ENCODE peak calls at places on chromosomes 7 and 10, in seven cellular contexts. G, W, Z, X, Y, B and D are unnamed samples.

GRCh38 chr10:122878799-122879338 is 512 bp downstream of the FAM24B start:
- DNase-seq in G (no peak), W (no peak), Z (no peak), X (peak; percentile 25), Y (no peak), B (no peak), D (peak; percentile 23)

GRCh38 chr7:73977626-73978618 is 50.1 kb upstream of the ELN start:
- DNase-seq in G (peak; percentile 39), W (no peak), Z (no peak), X (peak; percentile 70), Y (no peak), B (no peak), D (no peak)

GRCh38 chr10:13536674-13537366 is 8.0 kb upstream of the BEND7 start:
- DNase-seq in G (peak; percentile 56), W (peak; percentile 27), Z (peak; percentile 34), X (peak; percentile 50), Y (no peak), B (no peak), D (peak; percentile 41)

GRCh38 chr7:127678947-127679346 is 27.0 kb downstream of the SND1 start:
- DNase-seq in G (no peak), W (no peak), Z (peak; percentile 49), X (no peak), Y (no peak), B (peak; percentile 21), D (no peak)

GRCh38 chr10:101840741-101841453 is 2.7 kb downstream of the KCNIP2 start:
- DNase-seq in G (peak; percentile 85), W (peak; percentile 75), Z (peak; percentile 83), X (peak; percentile 73), Y (peak; percentile 81), B (peak; percentile 56), D (peak; percentile 88)

GRCh38 chr10:35517431-35518181 is 87.5 kb upstream of the GJD4 start:
- DNase-seq in G (no peak), W (no peak), Z (peak; percentile 23), X (peak; percentile 42), Y (no peak), B (no peak), D (peak; percentile 41)

GRCh38 chr10:131533846-131534526 is 222.5 kb upstream of the TCERG1L start:
- DNase-seq in G (no peak), W (no peak), Z (no peak), X (no peak), Y (no peak), B (no peak), D (no peak)

GRCh38 chr7:110388451-110388850 is 702.5 kb upstream of the LRRN3 start:
- DNase-seq in G (no peak), W (no peak), Z (no peak), X (no peak), Y (no peak), B (no peak), D (no peak)

GRCh38 chr10:8074881-8075280 is 20.4 kb downstream of the GATA3 start:
- DNase-seq in G (no peak), W (no peak), Z (no peak), X (no peak), Y (no peak), B (no peak), D (no peak)

GRCh38 chr7:92064414-92065029 is 69.8 kb downstream of the CYP51A1 start:
- DNase-seq in G (no peak), W (no peak), Z (no peak), X (no peak), Y (no peak), B (no peak), D (no peak)

GRCh38 chr10:43955002-43955596 is 306.4 kb upstream of the ZNF32 start:
- DNase-seq in G (no peak), W (no peak), Z (no peak), X (no peak), Y (no peak), B (no peak), D (no peak)

GRCh38 chr10:5830629-5831445 is 17.6 kb upstream of the GDI2 start:
- DNase-seq in G (no peak), W (no peak), Z (no peak), X (no peak), Y (no peak), B (no peak), D (no peak)

GRCh38 chr7:102248456-102249395 is 37.9 kb upstream of the SH2B2 start:
- DNase-seq in G (no peak), W (no peak), Z (no peak), X (no peak), Y (no peak), B (no peak), D (no peak)

GRCh38 chr7:150326657-150327268 is 3.4 kb upstream of the ACTR3C start:
- DNase-seq in G (no peak), W (no peak), Z (no peak), X (no peak), Y (no peak), B (no peak), D (no peak)

GRCh38 chr7:921581-922333 is 32.7 kb downstream of the ADAP1 start:
- DNase-seq in G (peak; percentile 44), W (peak; percentile 16), Z (no peak), X (no peak), Y (no peak), B (no peak), D (no peak)

GRCh38 chr10:69515699-69516547 is 57.3 kb downstream of the NEUROG3 start:
- DNase-seq in G (peak; percentile 75), W (no peak), Z (peak; percentile 66), X (peak; percentile 58), Y (no peak), B (peak; percentile 15), D (peak; percentile 74)

GRCh38 chr7:106793015-106793651 is 71.9 kb upstream of the PIK3CG start:
- DNase-seq in G (no peak), W (no peak), Z (peak; percentile 37), X (peak; percentile 19), Y (no peak), B (no peak), D (peak; percentile 18)

GRCh38 chr10:78062296-78062695 is 28.6 kb downstream of the RPS24 start:
- DNase-seq in G (no peak), W (no peak), Z (no peak), X (no peak), Y (no peak), B (no peak), D (no peak)

GRCh38 chr7:27420702-27421101 is 178.1 kb downstream of the EVX1 start:
- DNase-seq in G (no peak), W (no peak), Z (no peak), X (no peak), Y (no peak), B (no peak), D (no peak)

GRCh38 chr10:86374664-86375063 is 8.1 kb upstream of the GRID1 start:
- DNase-seq in G (no peak), W (no peak), Z (no peak), X (no peak), Y (no peak), B (no peak), D (no peak)

GRCh38 chr7:22730921-22731654 is 4.1 kb downstream of the IL6 start:
- DNase-seq in G (no peak), W (no peak), Z (peak; percentile 77), X (peak; percentile 88), Y (no peak), B (no peak), D (peak; percentile 76)

GRCh38 chr7:24756989-24757798 is at the start of gene GSDME:
- DNase-seq in G (peak; percentile 57), W (peak; percentile 78), Z (peak; percentile 71), X (peak; percentile 74), Y (no peak), B (peak; percentile 26), D (peak; percentile 76)

GRCh38 chr7:24756545-24756988 is 697 bp downstream of the GSDME start:
- DNase-seq in G (no peak), W (peak; percentile 61), Z (no peak), X (no peak), Y (no peak), B (no peak), D (no peak)

GRCh38 chr7:24755096-24755495 is 2.2 kb downstream of the GSDME start:
- DNase-seq in G (no peak), W (no peak), Z (no peak), X (no peak), Y (no peak), B (no peak), D (no peak)

GRCh38 chr7:24755541-24756416 is 1.5 kb downstream of the GSDME start:
- DNase-seq in G (no peak), W (no peak), Z (peak; percentile 58), X (peak; percentile 23), Y (no peak), B (peak; percentile 21), D (no peak)

GRCh38 chr7:24757799-24758275 is 573 bp upstream of the GSDME start:
- DNase-seq in G (no peak), W (peak; percentile 41), Z (peak; percentile 55), X (peak; percentile 68), Y (no peak), B (no peak), D (peak; percentile 50)
- TF ChIP-seq CTCF in G (no peak), W (no peak), Z (no peak), X (peak; percentile 2), Y (no peak), B (no peak), D (no peak)

GRCh38 chr10:16993186-16993585 is 136.4 kb downstream of the CUBN start:
- DNase-seq in G (no peak), W (no peak), Z (no peak), X (no peak), Y (no peak), B (no peak), D (no peak)
- H3K4me3 ChIP-seq in G (no peak overlapping the region), W (no peak overlapping the region), Z (no peak overlapping the region), X (peak overlapping the region; percentile 17), Y (no peak overlapping the region), B (no peak overlapping the region), D (peak overlapping the region; percentile 12)

GRCh38 chr7:7889791-7890568 is 78.6 kb upstream of the GLCCI1 start:
- DNase-seq in G (no peak), W (no peak), Z (no peak), X (no peak), Y (no peak), B (no peak), D (no peak)
- TF ChIP-seq CTCF in G (no peak), W (no peak), Z (no peak), X (no peak), Y (no peak), B (no peak), D (no peak)

GRCh38 chr10:74836855-74837254 is 10.5 kb downstream of the KAT6B start:
- DNase-seq in G (no peak), W (no peak), Z (peak; percentile 39), X (no peak), Y (no peak), B (no peak), D (no peak)

GRCh38 chr10:74837750-74838149 is 11.3 kb downstream of the KAT6B start:
- DNase-seq in G (no peak), W (no peak), Z (no peak), X (no peak), Y (no peak), B (no peak), D (no peak)

GRCh38 chr10:74842301-74842700 is 15.9 kb downstream of the KAT6B start:
- DNase-seq in G (no peak), W (no peak), Z (no peak), X (peak; percentile 46), Y (no peak), B (no peak), D (no peak)

GRCh38 chr10:74841265-74841973 is 15.0 kb downstream of the KAT6B start:
- DNase-seq in G (no peak), W (no peak), Z (no peak), X (no peak), Y (no peak), B (no peak), D (no peak)

DNA sequence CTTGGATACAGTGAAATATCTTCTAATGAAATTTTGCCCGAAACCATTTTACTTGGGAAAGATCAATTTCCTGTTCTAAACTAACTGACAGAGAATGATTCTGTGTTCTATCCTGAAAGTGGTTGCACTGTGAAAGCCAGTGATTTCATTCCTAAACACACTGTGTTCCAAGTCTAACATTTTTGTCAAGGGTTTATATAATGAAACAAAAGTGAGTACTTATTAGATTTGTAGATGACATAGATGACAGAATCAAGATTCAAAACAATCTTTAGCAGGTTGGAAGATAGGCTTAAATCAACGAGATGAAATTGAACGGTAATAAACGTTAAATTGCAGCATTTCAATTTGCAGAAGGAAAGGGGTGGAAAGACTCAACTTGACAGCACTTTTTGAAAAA is 13.3 kb downstream of the KAT6B start:
- DNase-seq in G (no peak), W (no peak), Z (no peak), X (no peak), Y (no peak), B (no peak), D (no peak)
- H3K4me3 ChIP-seq in G (no peak overlapping the region), W (no peak overlapping the region), Z (no peak overlapping the region), X (no peak overlapping the region), Y (no peak overlapping the region), B (no peak overlapping the region), D (no peak overlapping the region)